ENCODE peak calls at places on chromosomes 12 and 14, in six cellular contexts. C is SK-N-SH; H is endothelial cell of umbilical vein; I is lung; Y is CD8-positive, alpha-beta T cell; Q is tibial nerve. R is an unnamed sample.

GRCh38 chr12:59861635-59862034 is 265.8 kb downstream of the SLC16A7 start:
- DNase-seq in C (no peak), H (no peak), I (no peak), Y (no peak), Q (no peak), R (no peak)

GRCh38 chr14:100849432-100849831 is 23.5 kb downstream of the MEG3 start:
- DNase-seq in C (no peak), H (no peak), I (no peak), Y (no peak), Q (no peak), R (no peak)

GRCh38 chr12:76264617-76265016 is 83.6 kb downstream of the BBS10 start:
- DNase-seq in C (no peak), H (peak), I (no peak), Y (no peak), Q (no peak), R (no peak)

GRCh38 chr12:87233636-87234035 is 795.6 kb downstream of the C12orf50 start:
- DNase-seq in C (no peak), H (no peak), I (no peak), Y (no peak), Q (no peak), R (no peak)

GRCh38 chr12:25701290-25701689 is 148.2 kb upstream of the LMNTD1 start:
- DNase-seq in C (no peak), H (no peak), I (no peak), Y (no peak), Q (no peak), R (no peak)

GRCh38 chr12:58877243-58877743 is 43.0 kb downstream of the LRIG3 start:
- DNase-seq in C (no peak), H (no peak), I (peak), Y (no peak), Q (peak), R (no peak)

GRCh38 chr12:52189376-52190174 is 2.2 kb downstream of the KRT80 start:
- DNase-seq in C (no peak), H (no peak), I (no peak), Y (no peak), Q (no peak), R (no peak)

GRCh38 chr14:64465208-64465821 is at the start of gene AKAP5:
- DNase-seq in C (peak), H (peak), I (peak), Y (peak), Q (peak), R (peak)

GRCh38 chr12:34306133-34306830 is 284.0 kb downstream of the ALG10 start:
- DNase-seq in C (no peak), H (no peak), I (no peak), Y (no peak), Q (no peak), R (no peak)

GRCh38 chr14:50756300-50756699 is 74.7 kb downstream of the NIN start:
- DNase-seq in C (no peak), H (no peak), I (no peak), Y (no peak), Q (no peak), R (no peak)

GRCh38 chr14:50759800-50760543 is 71.0 kb downstream of the NIN start:
- DNase-seq in C (no peak), H (no peak), I (no peak), Y (no peak), Q (no peak), R (no peak)

GRCh38 chr14:50757702-50758101 is 73.3 kb downstream of the NIN start:
- DNase-seq in C (no peak), H (no peak), I (no peak), Y (no peak), Q (no peak), R (no peak)

GRCh38 chr14:50758279-50758678 is 72.7 kb downstream of the NIN start:
- DNase-seq in C (no peak), H (no peak), I (no peak), Y (no peak), Q (no peak), R (no peak)

DNA sequence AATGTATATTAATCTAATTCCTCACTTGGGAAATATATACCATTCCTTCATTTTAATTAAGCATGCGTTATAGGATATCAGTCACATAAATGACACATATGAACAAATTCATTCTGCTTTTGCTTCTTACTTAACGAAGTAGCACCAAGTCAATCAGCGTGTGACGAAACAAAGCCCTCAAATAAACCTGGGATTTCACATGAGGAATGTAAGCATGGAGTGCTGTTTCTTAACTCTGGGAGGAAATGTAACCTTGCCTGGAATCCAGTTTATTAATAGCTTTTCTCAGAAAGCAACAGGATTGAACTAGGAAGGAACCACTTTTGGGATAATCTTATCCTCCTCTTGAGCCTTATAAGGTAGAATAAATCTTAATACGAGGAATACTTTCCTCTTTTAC is 72.0 kb downstream of the NIN start:
- DNase-seq in C (no peak), H (no peak), I (no peak), Y (no peak), Q (no peak), R (no peak)
- H3K4me3 ChIP-seq in C (no peak), H (no peak), I (no peak), Y (no peak), Q (no peak), R (no peak)

GRCh38 chr12:109153711-109154434 is 37.5 kb downstream of the ACACB start:
- DNase-seq in C (peak), H (peak), I (no peak), Y (no peak), Q (no peak), R (peak)
- H3K27ac ChIP-seq in C (no peak), H (no peak), I (peak), Y (peak), Q (peak), R (peak)

DNA sequence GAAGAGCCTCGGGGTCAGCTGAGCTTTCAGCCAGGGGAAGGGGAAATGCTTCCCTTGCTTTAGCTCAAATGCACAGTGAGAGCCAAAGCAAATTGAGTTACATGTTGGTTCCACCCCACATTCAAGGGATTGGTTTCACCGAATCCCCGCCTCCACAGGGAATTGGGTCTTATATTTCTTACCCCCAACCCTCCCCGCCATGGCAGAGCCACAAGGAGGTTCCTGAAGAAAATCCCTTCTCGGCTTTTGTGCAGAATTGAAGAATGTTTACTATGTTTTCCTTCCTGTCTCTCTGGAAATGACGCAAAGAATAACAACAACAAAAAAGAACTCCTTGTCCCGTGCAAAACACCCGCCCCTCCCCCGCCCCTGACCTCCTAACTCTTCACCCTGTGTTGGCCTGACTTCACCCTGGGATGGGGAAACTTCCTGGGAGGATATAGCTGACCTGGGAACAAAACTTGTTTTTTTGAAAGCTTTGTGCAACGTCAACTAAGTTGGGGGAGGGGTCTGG is 21.9 kb upstream of the CIPC start:
- DNase-seq in C (no peak), H (peak), I (peak), Y (no peak), Q (peak), R (no peak)
- H3K4me3 ChIP-seq in C (no peak), H (no peak), I (no peak), Y (no peak), Q (peak), R (peak)

GRCh38 chr14:69616408-69616773 is 5.0 kb downstream of the SUSD6 start:
- DNase-seq in C (no peak), H (no peak), I (no peak), Y (no peak), Q (no peak), R (no peak)
- H3K27ac ChIP-seq in C (peak), H (peak), I (peak), Y (peak), Q (peak), R (peak)

GRCh38 chr14:106843376-106843775 is 1317.0 kb downstream of the TMEM121 start:
- DNase-seq in C (no peak), H (no peak), I (no peak), Y (no peak), Q (no peak), R (no peak)

GRCh38 chr14:106843951-106844483 is 1317.6 kb downstream of the TMEM121 start:
- DNase-seq in C (peak), H (no peak), I (peak), Y (no peak), Q (peak), R (no peak)

GRCh38 chr14:106844608-106845285 is 1318.4 kb downstream of the TMEM121 start:
- DNase-seq in C (peak), H (no peak), I (peak), Y (peak), Q (peak), R (no peak)

GRCh38 chr14:106841701-106842100 is 1315.3 kb downstream of the TMEM121 start:
- DNase-seq in C (no peak), H (no peak), I (peak), Y (no peak), Q (no peak), R (no peak)

GRCh38 chr14:106842687-106843086 is 1316.3 kb downstream of the TMEM121 start:
- DNase-seq in C (peak), H (no peak), I (no peak), Y (no peak), Q (no peak), R (no peak)
- H3K4me3 ChIP-seq in C (no peak), H (no peak), I (no peak), Y (no peak), Q (no peak), R (no peak)

GRCh38 chr12:49748800-49749199 is 7.4 kb downstream of the TMBIM6 start:
- DNase-seq in C (no peak), H (no peak), I (no peak), Y (no peak), Q (no peak), R (no peak)

GRCh38 chr12:49750994-49751393 is 9.6 kb downstream of the TMBIM6 start:
- DNase-seq in C (no peak), H (no peak), I (no peak), Y (no peak), Q (no peak), R (no peak)

GRCh38 chr12:49744363-49744885 is 3.1 kb downstream of the TMBIM6 start:
- DNase-seq in C (no peak), H (no peak), I (no peak), Y (no peak), Q (no peak), R (no peak)

GRCh38 chr12:49748306-49748705 is 6.9 kb downstream of the TMBIM6 start:
- DNase-seq in C (no peak), H (no peak), I (no peak), Y (no peak), Q (no peak), R (no peak)

GRCh38 chr12:49750027-49750977 is 8.9 kb downstream of the TMBIM6 start:
- DNase-seq in C (no peak), H (peak), I (no peak), Y (peak), Q (no peak), R (no peak)
- H3K27ac ChIP-seq in C (no peak), H (no peak), I (peak), Y (no peak), Q (peak), R (no peak)

GRCh38 chr12:47988073-47989022 is 15.9 kb downstream of the COL2A1 start:
- DNase-seq in C (no peak), H (no peak), I (no peak), Y (no peak), Q (no peak), R (no peak)
- H3K4me3 ChIP-seq in C (no peak), H (no peak), I (no peak), Y (no peak), Q (no peak), R (no peak)

DNA sequence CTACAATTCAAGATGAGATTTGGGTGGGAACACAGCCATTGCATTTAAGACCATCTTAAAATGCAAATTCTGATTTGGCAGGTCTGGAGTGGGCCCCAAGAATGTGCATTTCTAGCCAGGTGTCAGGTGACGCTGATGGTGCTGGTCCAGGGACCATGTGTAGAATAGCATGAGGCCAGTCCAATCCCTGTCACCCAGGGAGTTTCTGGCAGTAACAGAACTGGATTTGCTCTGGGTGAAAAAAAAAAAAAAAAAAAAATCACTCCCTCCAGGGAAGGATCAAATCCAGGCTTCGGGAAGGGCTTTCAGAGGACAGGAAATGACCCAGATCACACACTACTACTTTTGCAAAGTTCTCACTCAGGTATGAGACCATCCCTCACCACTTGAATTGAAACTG is 213.2 kb upstream of the NOS1 start:
- DNase-seq in C (no peak), H (no peak), I (no peak), Y (no peak), Q (no peak), R (no peak)
- H3K27ac ChIP-seq in C (no peak), H (no peak), I (no peak), Y (no peak), Q (no peak), R (no peak)

DNA sequence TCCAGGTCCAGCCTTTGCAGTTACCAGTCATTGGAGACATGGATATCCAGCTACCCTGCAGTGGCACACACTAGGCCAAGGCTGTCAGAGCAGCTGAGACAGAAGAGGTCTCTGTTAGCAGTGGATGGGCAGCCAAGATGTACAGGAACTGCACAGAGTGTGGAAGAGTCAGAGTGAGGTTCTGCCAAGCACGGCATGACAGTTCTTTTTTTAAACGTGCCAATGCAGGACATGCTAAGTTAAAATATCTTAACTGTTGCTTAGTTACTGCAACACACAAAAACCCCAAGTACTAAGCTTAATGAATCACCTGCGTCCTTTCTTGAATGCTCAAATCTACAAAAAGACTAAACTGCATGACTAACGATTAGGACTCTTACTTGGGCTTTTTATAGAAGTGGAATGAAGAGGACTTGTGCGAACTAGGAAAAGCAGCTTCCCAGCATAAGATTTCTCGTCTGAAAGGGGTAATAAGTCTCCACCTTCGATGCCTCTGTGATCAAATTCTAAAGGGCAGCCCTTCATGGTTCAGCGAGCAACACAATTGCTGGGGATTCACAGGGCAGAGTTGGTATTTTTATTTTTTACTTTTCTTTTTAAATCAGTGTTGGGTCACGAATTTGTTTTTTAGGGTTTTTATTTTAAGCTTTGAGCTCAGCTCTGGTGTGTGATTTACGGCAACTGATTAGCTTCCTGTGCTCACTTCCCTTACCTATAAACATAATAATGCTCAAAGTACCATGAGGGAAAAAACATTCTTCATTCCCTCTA is 20.6 kb downstream of the MAPK1IP1L start:
- DNase-seq in C (no peak), H (peak), I (no peak), Y (peak), Q (no peak), R (peak)
- H3K4me3 ChIP-seq in C (no peak), H (no peak), I (no peak), Y (no peak), Q (no peak), R (no peak)

GRCh38 chr12:101620762-101621133 is 26.0 kb downstream of the MYBPC1 start:
- DNase-seq in C (no peak), H (no peak), I (no peak), Y (no peak), Q (no peak), R (no peak)

GRCh38 chr12:101619868-101620761 is 25.3 kb downstream of the MYBPC1 start:
- DNase-seq in C (no peak), H (no peak), I (no peak), Y (no peak), Q (no peak), R (no peak)

GRCh38 chr12:101612162-101612916 is 17.6 kb downstream of the MYBPC1 start:
- DNase-seq in C (no peak), H (no peak), I (no peak), Y (no peak), Q (no peak), R (no peak)

GRCh38 chr12:101619026-101619827 is 24.5 kb downstream of the MYBPC1 start:
- DNase-seq in C (no peak), H (no peak), I (no peak), Y (no peak), Q (no peak), R (no peak)

GRCh38 chr12:101616027-101616494 is 21.3 kb downstream of the MYBPC1 start:
- DNase-seq in C (no peak), H (peak), I (no peak), Y (no peak), Q (peak), R (no peak)
- H3K27ac ChIP-seq in C (no peak), H (no peak), I (peak), Y (no peak), Q (peak), R (no peak)